ENCODE peak calls at places on chromosomes 3 and 15, in nine cellular contexts. One of them, this sample, is unnamed.

GRCh38 chr3:46927718-46928073 is 48.8 kb downstream of the CCDC12 start:
- DNase-seq in RWPE1: no peak
- DNase-seq in AG04450: no peak
- DNase-seq in testis: no peak
- DNase-seq in uterus: no peak
- DNase-seq in astrocyte: no peak
- DNase-seq in Karpas-422: no peak
- DNase-seq in CD8-positive, alpha-beta memory T cell: no peak
- DNase-seq in heart left ventricle: no peak
- DNase-seq in this sample: no peak

GRCh38 chr3:71245052-71245488 is 338.5 kb downstream of the FOXP1 start:
- DNase-seq in RWPE1: no peak
- DNase-seq in AG04450: peak
- DNase-seq in uterus: no peak
- DNase-seq in CD8-positive, alpha-beta memory T cell: no peak
- DNase-seq in testis: peak
- DNase-seq in astrocyte: no peak
- DNase-seq in Karpas-422: no peak
- DNase-seq in heart left ventricle: no peak
- DNase-seq in this sample: no peak

GRCh38 chr3:149367021-149367840 is 10.2 kb downstream of the TM4SF1 start:
- DNase-seq in Karpas-422: no peak
- DNase-seq in testis: no peak
- DNase-seq in astrocyte: peak
- DNase-seq in AG04450: no peak
- DNase-seq in uterus: no peak
- DNase-seq in heart left ventricle: no peak
- DNase-seq in RWPE1: peak
- DNase-seq in CD8-positive, alpha-beta memory T cell: no peak
- DNase-seq in this sample: peak

GRCh38 chr15:25053000-25053815 is 98.4 kb downstream of the SNRPN start:
- DNase-seq in astrocyte: no peak
- DNase-seq in testis: peak
- DNase-seq in AG04450: no peak
- DNase-seq in heart left ventricle: no peak
- DNase-seq in RWPE1: no peak
- DNase-seq in uterus: peak
- DNase-seq in Karpas-422: no peak
- DNase-seq in CD8-positive, alpha-beta memory T cell: no peak
- DNase-seq in this sample: no peak

GRCh38 chr15:82585072-82585471 is 44.8 kb upstream of the RPS17 start:
- DNase-seq in Karpas-422: no peak
- DNase-seq in uterus: no peak
- DNase-seq in CD8-positive, alpha-beta memory T cell: no peak
- DNase-seq in testis: no peak
- DNase-seq in AG04450: no peak
- DNase-seq in RWPE1: no peak
- DNase-seq in heart left ventricle: no peak
- DNase-seq in astrocyte: peak
- DNase-seq in this sample: no peak

GRCh38 chr3:72745146-72745976 is 102.9 kb downstream of the SHQ1 start:
- DNase-seq in astrocyte: peak
- DNase-seq in heart left ventricle: no peak
- DNase-seq in uterus: no peak
- DNase-seq in testis: no peak
- DNase-seq in AG04450: no peak
- DNase-seq in CD8-positive, alpha-beta memory T cell: no peak
- DNase-seq in RWPE1: no peak
- DNase-seq in Karpas-422: no peak
- DNase-seq in this sample: no peak

GRCh38 chr3:45132568-45133211 is 13.5 kb downstream of the CDCP1 start:
- DNase-seq in AG04450: no peak
- DNase-seq in testis: no peak
- DNase-seq in Karpas-422: no peak
- DNase-seq in heart left ventricle: no peak
- DNase-seq in uterus: no peak
- DNase-seq in CD8-positive, alpha-beta memory T cell: no peak
- DNase-seq in astrocyte: peak
- DNase-seq in RWPE1: no peak
- DNase-seq in this sample: no peak

GRCh38 chr3:137294839-137295238 is 337.1 kb downstream of the IL20RB start:
- DNase-seq in uterus: no peak
- DNase-seq in testis: no peak
- DNase-seq in Karpas-422: no peak
- DNase-seq in heart left ventricle: no peak
- DNase-seq in AG04450: no peak
- DNase-seq in astrocyte: no peak
- DNase-seq in RWPE1: no peak
- DNase-seq in CD8-positive, alpha-beta memory T cell: no peak
- DNase-seq in this sample: no peak

GRCh38 chr15:76217029-76217866 is 94.0 kb downstream of the ETFA start:
- DNase-seq in Karpas-422: no peak
- DNase-seq in astrocyte: peak
- DNase-seq in CD8-positive, alpha-beta memory T cell: no peak
- DNase-seq in RWPE1: peak
- DNase-seq in testis: no peak
- DNase-seq in AG04450: no peak
- DNase-seq in uterus: no peak
- DNase-seq in heart left ventricle: no peak
- DNase-seq in this sample: peak

GRCh38 chr3:14146381-14147062 is 21.7 kb downstream of the TMEM43 start:
- DNase-seq in heart left ventricle: peak
- DNase-seq in CD8-positive, alpha-beta memory T cell: no peak
- DNase-seq in RWPE1: no peak
- DNase-seq in uterus: no peak
- DNase-seq in AG04450: no peak
- DNase-seq in Karpas-422: no peak
- DNase-seq in testis: peak
- DNase-seq in astrocyte: no peak
- DNase-seq in this sample: no peak

DNA sequence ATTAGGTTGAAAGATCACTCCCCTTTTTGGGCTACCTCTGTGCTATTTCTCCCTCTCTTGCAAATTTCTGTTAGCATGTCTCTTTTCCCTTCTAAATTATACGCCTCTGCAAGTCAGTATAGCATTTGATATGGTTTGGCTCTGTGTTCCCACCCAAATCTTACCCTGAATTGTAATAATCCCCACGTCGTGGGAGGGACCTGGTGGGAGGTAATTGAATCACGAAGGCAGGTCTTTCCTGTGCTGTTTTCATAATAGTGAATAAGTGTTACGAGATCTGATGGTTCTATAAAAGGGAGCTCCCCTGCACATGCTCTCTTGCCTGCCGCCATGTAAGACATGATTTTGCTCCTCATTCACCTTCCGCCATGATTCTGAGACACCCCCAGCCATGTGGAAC is 41.0 kb downstream of the TAMM41 start:
- DNase-seq in Karpas-422: no peak
- DNase-seq in AG04450: no peak
- DNase-seq in heart left ventricle: no peak
- DNase-seq in uterus: no peak
- DNase-seq in CD8-positive, alpha-beta memory T cell: no peak
- DNase-seq in testis: no peak
- DNase-seq in RWPE1: no peak
- DNase-seq in astrocyte: no peak
- DNase-seq in this sample: no peak
- H3K27ac ChIP-seq in Karpas-422: no peak
- H3K27ac ChIP-seq in AG04450: no peak
- H3K27ac ChIP-seq in heart left ventricle: no peak
- H3K27ac ChIP-seq in uterus: no peak
- H3K27ac ChIP-seq in CD8-positive, alpha-beta memory T cell: no peak
- H3K27ac ChIP-seq in testis: no peak
- H3K27ac ChIP-seq in RWPE1: no peak
- H3K27ac ChIP-seq in astrocyte: no peak
- H3K27ac ChIP-seq in this sample: no peak

GRCh38 chr3:155286745-155287144 is 6.7 kb downstream of the STRIT1 start:
- DNase-seq in Karpas-422: no peak
- DNase-seq in uterus: no peak
- DNase-seq in astrocyte: no peak
- DNase-seq in RWPE1: no peak
- DNase-seq in testis: no peak
- DNase-seq in CD8-positive, alpha-beta memory T cell: no peak
- DNase-seq in heart left ventricle: no peak
- DNase-seq in AG04450: no peak
- DNase-seq in this sample: no peak

GRCh38 chr3:155282416-155283091 is 10.9 kb downstream of the STRIT1 start:
- DNase-seq in CD8-positive, alpha-beta memory T cell: no peak
- DNase-seq in uterus: no peak
- DNase-seq in AG04450: no peak
- DNase-seq in heart left ventricle: no peak
- DNase-seq in RWPE1: no peak
- DNase-seq in astrocyte: peak
- DNase-seq in Karpas-422: no peak
- DNase-seq in testis: no peak
- DNase-seq in this sample: no peak

GRCh38 chr3:155283092-155284056 is 10.1 kb downstream of the STRIT1 start:
- DNase-seq in testis: no peak
- DNase-seq in astrocyte: no peak
- DNase-seq in uterus: no peak
- DNase-seq in heart left ventricle: no peak
- DNase-seq in Karpas-422: no peak
- DNase-seq in AG04450: no peak
- DNase-seq in CD8-positive, alpha-beta memory T cell: no peak
- DNase-seq in RWPE1: no peak
- DNase-seq in this sample: no peak

GRCh38 chr3:155285936-155286335 is 7.5 kb downstream of the STRIT1 start:
- DNase-seq in RWPE1: no peak
- DNase-seq in AG04450: no peak
- DNase-seq in CD8-positive, alpha-beta memory T cell: no peak
- DNase-seq in heart left ventricle: no peak
- DNase-seq in Karpas-422: no peak
- DNase-seq in astrocyte: no peak
- DNase-seq in uterus: no peak
- DNase-seq in testis: no peak
- DNase-seq in this sample: no peak

DNA sequence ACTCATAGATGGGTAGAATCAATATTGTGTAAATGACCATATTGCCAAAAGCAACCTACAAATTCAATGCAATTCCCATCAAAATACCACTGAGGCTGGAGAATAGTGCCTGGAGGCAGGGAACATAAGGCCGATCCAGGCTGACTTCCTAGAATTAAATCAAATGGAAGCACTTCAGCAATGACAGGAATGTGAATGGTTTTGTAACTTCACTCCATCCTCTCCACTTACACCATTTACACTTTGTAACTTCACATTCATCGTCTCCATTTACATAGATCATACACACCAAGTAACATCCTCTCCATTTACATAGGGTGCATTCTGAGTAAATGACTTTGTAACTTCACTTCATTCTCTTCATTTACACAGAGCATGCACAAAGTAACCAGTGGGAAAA is 11.6 kb downstream of the STRIT1 start:
- DNase-seq in RWPE1: no peak
- DNase-seq in heart left ventricle: no peak
- DNase-seq in CD8-positive, alpha-beta memory T cell: no peak
- DNase-seq in astrocyte: peak
- DNase-seq in uterus: no peak
- DNase-seq in AG04450: no peak
- DNase-seq in testis: no peak
- DNase-seq in Karpas-422: no peak
- DNase-seq in this sample: no peak
- H3K27ac ChIP-seq in RWPE1: no peak
- H3K27ac ChIP-seq in heart left ventricle: no peak
- H3K27ac ChIP-seq in CD8-positive, alpha-beta memory T cell: no peak
- H3K27ac ChIP-seq in astrocyte: no peak
- H3K27ac ChIP-seq in uterus: no peak
- H3K27ac ChIP-seq in AG04450: no peak
- H3K27ac ChIP-seq in testis: no peak
- H3K27ac ChIP-seq in Karpas-422: no peak
- H3K27ac ChIP-seq in this sample: no peak

GRCh38 chr3:29644956-29645661 is 364.2 kb downstream of the RBMS3 start:
- DNase-seq in RWPE1: no peak
- DNase-seq in heart left ventricle: no peak
- DNase-seq in astrocyte: no peak
- DNase-seq in AG04450: no peak
- DNase-seq in Karpas-422: no peak
- DNase-seq in CD8-positive, alpha-beta memory T cell: no peak
- DNase-seq in testis: no peak
- DNase-seq in uterus: no peak
- DNase-seq in this sample: no peak

GRCh38 chr3:29643034-29643425 is 362.2 kb downstream of the RBMS3 start:
- DNase-seq in AG04450: no peak
- DNase-seq in astrocyte: no peak
- DNase-seq in Karpas-422: no peak
- DNase-seq in heart left ventricle: no peak
- DNase-seq in testis: no peak
- DNase-seq in CD8-positive, alpha-beta memory T cell: no peak
- DNase-seq in uterus: no peak
- DNase-seq in RWPE1: no peak
- DNase-seq in this sample: no peak

GRCh38 chr3:29639621-29640290 is 358.9 kb downstream of the RBMS3 start:
- DNase-seq in Karpas-422: no peak
- DNase-seq in testis: no peak
- DNase-seq in AG04450: no peak
- DNase-seq in RWPE1: no peak
- DNase-seq in CD8-positive, alpha-beta memory T cell: no peak
- DNase-seq in uterus: no peak
- DNase-seq in heart left ventricle: no peak
- DNase-seq in astrocyte: no peak
- DNase-seq in this sample: no peak

GRCh38 chr3:29644261-29644660 is 363.4 kb downstream of the RBMS3 start:
- DNase-seq in heart left ventricle: no peak
- DNase-seq in Karpas-422: no peak
- DNase-seq in RWPE1: no peak
- DNase-seq in CD8-positive, alpha-beta memory T cell: no peak
- DNase-seq in AG04450: no peak
- DNase-seq in testis: no peak
- DNase-seq in astrocyte: no peak
- DNase-seq in uterus: no peak
- DNase-seq in this sample: no peak

DNA sequence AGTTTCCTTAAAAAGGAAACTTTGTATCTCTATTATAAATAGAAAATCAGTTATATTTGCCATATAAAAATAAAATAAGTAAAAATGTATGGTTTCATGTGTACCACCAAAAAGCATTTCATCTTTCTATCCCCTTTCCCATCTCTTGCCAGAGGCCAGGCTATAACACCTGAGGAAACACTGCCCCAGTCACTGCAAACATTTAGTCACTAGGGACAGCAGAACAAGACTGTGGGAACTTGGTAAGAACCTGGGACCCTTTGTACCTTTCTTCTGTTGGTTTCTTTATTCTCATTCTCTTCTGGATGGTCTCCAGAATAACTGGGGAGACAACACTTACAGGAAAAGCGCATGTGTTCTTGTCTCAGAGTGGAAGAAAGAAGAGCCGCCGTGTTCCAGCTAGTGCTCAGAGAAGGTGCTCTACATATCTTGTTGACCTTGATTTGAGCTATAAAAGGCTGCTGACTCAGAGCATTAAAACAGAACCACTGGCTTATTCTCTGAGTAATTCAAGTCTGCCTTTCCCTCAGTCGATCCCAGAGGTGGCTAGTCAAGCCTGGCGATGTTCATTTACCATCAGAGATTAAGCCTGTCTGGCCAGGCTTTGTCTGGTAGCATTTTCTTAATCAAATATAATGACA is 361.6 kb downstream of the RBMS3 start:
- DNase-seq in astrocyte: peak
- DNase-seq in RWPE1: no peak
- DNase-seq in heart left ventricle: peak
- DNase-seq in AG04450: peak
- DNase-seq in Karpas-422: no peak
- DNase-seq in testis: peak
- DNase-seq in uterus: no peak
- DNase-seq in CD8-positive, alpha-beta memory T cell: no peak
- DNase-seq in this sample: peak
- H3K27ac ChIP-seq in astrocyte: peak
- H3K27ac ChIP-seq in RWPE1: no peak
- H3K27ac ChIP-seq in heart left ventricle: peak
- H3K27ac ChIP-seq in AG04450: no peak
- H3K27ac ChIP-seq in Karpas-422: no peak
- H3K27ac ChIP-seq in testis: peak
- H3K27ac ChIP-seq in uterus: peak
- H3K27ac ChIP-seq in CD8-positive, alpha-beta memory T cell: no peak
- H3K27ac ChIP-seq in this sample: no peak

GRCh38 chr15:63972801-63973200 is 73.5 kb downstream of the DAPK2 start:
- DNase-seq in testis: no peak
- DNase-seq in CD8-positive, alpha-beta memory T cell: no peak
- DNase-seq in AG04450: no peak
- DNase-seq in heart left ventricle: no peak
- DNase-seq in uterus: no peak
- DNase-seq in astrocyte: no peak
- DNase-seq in Karpas-422: no peak
- DNase-seq in RWPE1: no peak
- DNase-seq in this sample: no peak
- H3K27ac ChIP-seq in testis: no peak
- H3K27ac ChIP-seq in CD8-positive, alpha-beta memory T cell: no peak
- H3K27ac ChIP-seq in AG04450: no peak
- H3K27ac ChIP-seq in heart left ventricle: no peak
- H3K27ac ChIP-seq in uterus: no peak
- H3K27ac ChIP-seq in astrocyte: no peak
- H3K27ac ChIP-seq in Karpas-422: peak
- H3K27ac ChIP-seq in RWPE1: no peak
- H3K27ac ChIP-seq in this sample: no peak

This sample was measured in epithelial cell of prostate.